ENCODE peak calls at places on chromosomes 16 and 17, in six cellular contexts. T is GM23248, G is mucosa of descending colon, K is astrocyte of the spinal cord, B is cardiac fibroblast, D is stomach. W is an unnamed sample.

GRCh38 chr17:48547839-48548686 is 3.2 kb upstream of the HOXB2 start:
- DNase-seq in T (peak), G (peak), K (peak), B (peak), D (no peak), W (no peak)

GRCh38 chr16:52051773-52052172 is 495.2 kb downstream of the TOX3 start:
- DNase-seq in T (no peak), G (no peak), K (no peak), B (no peak), D (no peak), W (no peak)

GRCh38 chr16:19881028-19881427 is 3.6 kb downstream of the GPRC5B start:
- DNase-seq in T (no peak), G (no peak), K (no peak), B (no peak), D (no peak), W (no peak)

GRCh38 chr17:2020721-2021120 is 4.4 kb downstream of the RTN4RL1 start:
- DNase-seq in T (no peak), G (no peak), K (no peak), B (no peak), D (no peak), W (no peak)

GRCh38 chr17:40325156-40326013 is 16.4 kb downstream of the RARA start:
- DNase-seq in T (no peak), G (no peak), K (no peak), B (no peak), D (no peak), W (no peak)

GRCh38 chr17:35694906-35695305 is 36.5 kb upstream of the RASL10B start:
- DNase-seq in T (no peak), G (no peak), K (no peak), B (no peak), D (no peak), W (no peak)

GRCh38 chr17:2040942-2041560 is 771 bp upstream of the OVCA2 start:
- DNase-seq in T (no peak), G (no peak), K (no peak), B (no peak), D (no peak), W (no peak)

GRCh38 chr17:51164911-51165679 is 1.1 kb upstream of the NME2 start:
- DNase-seq in T (no peak), G (no peak), K (no peak), B (no peak), D (no peak), W (no peak)

GRCh38 chr16:11521019-11521418 is 65.7 kb downstream of the LITAF start:
- DNase-seq in T (no peak), G (no peak), K (no peak), B (no peak), D (no peak), W (no peak)

GRCh38 chr16:23403547-23403946 is 49.4 kb downstream of the COG7 start:
- DNase-seq in T (no peak), G (no peak), K (no peak), B (no peak), D (no peak), W (no peak)

GRCh38 chr16:23410176-23410575 is 42.8 kb downstream of the COG7 start:
- DNase-seq in T (peak), G (no peak), K (peak), B (no peak), D (no peak), W (no peak)

GRCh38 chr16:23406546-23407240 is 46.3 kb downstream of the COG7 start:
- DNase-seq in T (no peak), G (no peak), K (no peak), B (no peak), D (no peak), W (no peak)

GRCh38 chr16:23408242-23409201 is 44.5 kb downstream of the COG7 start:
- DNase-seq in T (peak), G (peak), K (peak), B (peak), D (no peak), W (no peak)

DNA sequence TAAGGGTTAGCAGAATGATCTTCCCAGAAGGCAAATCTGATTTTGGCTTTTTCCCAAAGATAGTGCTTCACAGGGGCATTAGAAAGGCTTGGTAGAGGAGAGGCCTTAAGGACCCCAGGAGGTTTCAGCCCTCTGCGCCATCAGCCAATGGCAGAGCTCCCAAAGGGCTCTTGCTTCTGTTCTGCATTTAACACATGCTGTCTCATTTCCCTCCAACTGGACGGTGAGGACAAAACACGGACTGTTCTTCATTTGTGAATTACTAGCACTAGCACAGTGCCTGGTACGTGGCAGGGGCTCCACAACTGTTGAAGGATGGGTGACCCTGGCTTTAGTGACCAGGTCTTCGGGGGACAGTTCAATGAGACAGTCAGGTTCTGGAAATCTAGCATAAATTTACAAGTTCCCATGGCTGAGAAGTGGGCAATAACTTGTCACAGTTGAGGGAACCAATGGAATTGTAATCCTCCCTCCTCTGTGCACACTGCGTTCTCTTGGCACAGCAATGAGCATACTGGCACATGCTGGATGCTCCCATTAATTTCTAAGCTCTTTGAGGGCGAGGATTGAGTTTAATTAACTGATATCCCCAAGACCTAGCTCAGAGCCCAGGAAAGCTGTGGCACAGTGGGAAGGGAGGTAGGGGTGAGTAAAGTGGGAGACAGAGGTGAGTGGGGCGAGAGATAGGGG is 45.4 kb downstream of the COG7 start:
- DNase-seq in T (no peak), G (no peak), K (no peak), B (no peak), D (no peak), W (no peak)
- H3K4me3 ChIP-seq in T (no peak), G (no peak), K (no peak), B (no peak), D (no peak), W (no peak)

GRCh38 chr17:70172449-70172848 is 3.1 kb downstream of the KCNJ2 start:
- DNase-seq in T (peak), G (no peak), K (no peak), B (no peak), D (no peak), W (no peak)
- H3K4me3 ChIP-seq in T (no peak), G (no peak), K (no peak), B (no peak), D (no peak), W (no peak)

DNA sequence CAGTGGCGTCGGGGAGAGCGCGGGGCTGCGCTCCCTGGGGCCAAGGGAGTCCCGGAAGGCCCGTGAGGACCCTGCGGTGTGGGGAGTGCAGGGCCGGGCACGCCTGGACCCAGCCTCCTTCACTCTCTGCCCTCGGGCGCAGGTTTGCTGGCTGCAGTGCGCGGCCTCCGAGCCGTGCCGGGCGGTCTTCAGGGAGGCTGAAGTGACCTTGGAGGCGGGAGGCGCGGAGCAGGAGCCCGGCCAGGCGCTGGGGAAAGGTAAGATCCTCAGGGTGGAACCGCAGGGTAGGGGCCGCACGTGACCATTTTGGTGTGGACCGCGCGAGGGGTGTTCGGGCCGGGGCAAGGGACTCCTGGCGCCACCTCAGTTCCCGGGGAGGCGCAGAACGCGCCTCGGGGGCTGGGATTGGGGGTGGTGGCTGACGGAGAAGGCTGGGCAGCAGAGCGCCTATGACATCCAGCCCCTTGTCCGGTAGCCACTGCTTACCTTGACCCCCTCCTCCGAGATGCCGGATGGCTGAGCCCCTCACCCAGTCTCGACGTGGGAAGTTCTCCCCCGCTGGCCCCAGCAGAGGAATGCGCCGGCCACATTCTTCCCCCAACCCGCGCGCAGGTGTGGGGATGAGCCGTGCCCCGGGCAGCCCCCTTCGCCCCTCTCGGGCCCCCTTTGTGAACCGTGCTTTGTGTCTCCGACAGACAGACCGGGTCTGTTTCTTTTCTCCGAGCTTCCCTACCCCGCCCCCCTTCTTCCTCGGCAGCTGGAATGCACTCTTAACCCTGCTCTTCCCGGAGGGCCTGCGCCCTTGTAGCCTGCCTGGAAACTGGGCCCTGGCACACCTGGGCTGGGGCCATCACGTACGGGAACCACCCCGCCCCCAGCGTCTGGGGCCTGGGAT is 631 bp downstream of the CDH3 start:
- DNase-seq in T (peak), G (no peak), K (no peak), B (no peak), D (no peak), W (no peak)
- H3K4me3 ChIP-seq in T (peak), G (no peak), K (no peak), B (no peak), D (peak), W (no peak)

DNA sequence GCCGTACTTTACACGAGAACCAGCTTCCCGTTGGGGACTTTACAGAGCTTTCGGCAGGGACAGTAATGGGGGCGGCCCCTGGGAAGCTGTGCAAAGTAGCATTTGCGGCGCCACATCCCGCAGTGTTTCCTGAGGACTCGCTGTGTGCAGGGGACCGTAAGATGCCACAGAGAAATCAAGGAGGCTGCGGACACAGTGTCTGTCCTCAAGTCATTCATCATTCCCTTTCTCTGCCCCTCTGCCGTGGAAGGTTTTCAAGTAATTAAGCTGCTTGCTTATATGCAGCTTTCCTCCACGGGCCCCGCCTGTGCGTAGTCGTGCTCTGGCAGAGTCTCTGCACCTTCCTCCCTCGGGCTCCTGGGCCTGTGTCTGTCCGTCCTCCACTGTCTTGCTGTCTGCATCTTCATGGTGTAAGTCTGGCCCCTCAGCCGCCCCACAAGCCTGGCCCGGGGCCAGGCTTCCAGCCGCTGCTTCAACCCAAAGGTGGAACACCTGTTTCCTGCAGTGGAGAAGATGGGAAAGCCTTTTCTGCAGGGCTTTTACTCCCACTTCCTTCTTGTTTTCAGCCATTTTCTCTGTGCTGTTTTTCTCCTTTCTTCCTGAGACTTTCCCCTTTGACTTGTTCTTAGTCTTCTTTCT is 216.9 kb upstream of the CHMP6 start:
- DNase-seq in T (no peak), G (no peak), K (no peak), B (no peak), D (no peak), W (no peak)
- H3K4me3 ChIP-seq in T (no peak), G (no peak), K (no peak), B (no peak), D (no peak), W (peak)

GRCh38 chr17:38912221-38912813 is 13.1 kb upstream of the LASP1NB start:
- DNase-seq in T (no peak), G (no peak), K (no peak), B (peak), D (peak), W (no peak)
- H3K4me3 ChIP-seq in T (no peak), G (no peak), K (no peak), B (no peak), D (no peak), W (no peak)